ENCODE peak calls at places on chromosomes 16 and 17, in four cellular contexts. X, F, K and R are unnamed samples.

GRCh38 chr16:57194512-57194911 is 8.4 kb downstream of the RSPRY1 start:
- DNase-seq in K (no peak), F (peak), X (no peak), R (peak)

GRCh38 chr16:10039220-10040096 is 142.8 kb downstream of the GRIN2A start:
- DNase-seq in X (no peak), F (no peak), K (no peak), R (peak)

GRCh38 chr17:71966459-71967313 is 154.1 kb upstream of the SOX9 start:
- DNase-seq in F (no peak), X (no peak), K (no peak), R (no peak)

GRCh38 chr17:40174528-40174927 is 2.7 kb upstream of the RAPGEFL1 start:
- DNase-seq in K (no peak), X (no peak), F (no peak), R (no peak)

GRCh38 chr16:66477028-66477515 is 50.0 kb downstream of the BEAN1 start:
- DNase-seq in X (no peak), K (no peak), F (no peak), R (no peak)

GRCh38 chr17:29905879-29906167 is 24.2 kb downstream of the SSH2 start:
- DNase-seq in K (no peak), X (no peak), F (no peak), R (no peak)

GRCh38 chr17:5902671-5903070 is 167.5 kb upstream of the WSCD1 start:
- DNase-seq in F (no peak), K (no peak), X (no peak), R (no peak)

GRCh38 chr16:1296688-1297412 is 12.6 kb upstream of the UBE2I start:
- DNase-seq in X (no peak), F (peak), K (no peak), R (no peak)

GRCh38 chr17:64074704-64075484 is 54.5 kb upstream of the ICAM2 start:
- DNase-seq in K (no peak), F (peak), X (no peak), R (no peak)

GRCh38 chr17:39196820-39197331 is 593 bp downstream of the CACNB1 start:
- DNase-seq in K (no peak), F (no peak), X (no peak), R (peak)

DNA sequence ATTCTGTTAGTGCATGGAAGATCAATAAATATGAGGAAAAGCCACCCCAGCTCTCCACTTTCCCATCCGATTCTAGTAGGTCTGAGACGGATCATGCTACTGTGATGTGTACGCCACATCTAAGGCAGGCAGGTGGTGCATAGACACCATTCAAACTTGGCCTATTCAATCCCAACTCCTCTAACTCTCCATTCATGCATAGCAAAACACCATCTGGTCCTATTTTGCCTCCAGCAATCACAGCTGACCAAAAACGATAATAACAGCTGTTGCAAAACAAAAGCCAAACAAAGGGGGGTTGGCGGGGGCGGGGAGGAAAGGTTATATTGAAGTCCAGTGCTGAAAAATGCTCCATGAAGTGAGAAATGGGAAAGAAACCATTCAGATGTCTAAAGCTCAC is 111.4 kb downstream of the TOX3 start:
- DNase-seq in X (no peak), F (no peak), K (no peak), R (no peak)
- TF ChIP-seq REST in X (no peak), F (no peak), K (no peak), R (no peak)

DNA sequence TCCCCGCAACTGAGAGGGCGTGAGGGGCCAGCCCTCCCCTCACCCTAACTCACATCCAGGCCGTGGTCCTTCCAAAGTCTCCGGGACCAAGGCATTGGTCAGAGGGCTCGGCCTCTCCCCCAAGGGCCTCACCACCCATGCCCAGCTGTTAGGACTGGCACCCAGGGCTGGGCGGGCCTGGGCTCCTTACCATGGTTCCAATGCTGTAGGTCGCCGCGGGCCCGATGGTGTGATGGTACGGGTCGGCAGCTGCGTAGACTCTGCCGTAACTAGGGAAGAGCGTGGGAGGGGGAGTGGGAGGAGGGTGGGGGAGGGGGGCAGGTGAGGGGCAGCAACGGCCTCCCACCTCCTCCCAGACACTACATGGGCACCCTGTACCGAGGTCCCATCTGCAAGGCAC is 19.6 kb downstream of the ENGASE start:
- DNase-seq in X (no peak), K (no peak), F (no peak), R (no peak)
- TF ChIP-seq USF2 in X (no peak), K (no peak), F (no peak), R (no peak)

DNA sequence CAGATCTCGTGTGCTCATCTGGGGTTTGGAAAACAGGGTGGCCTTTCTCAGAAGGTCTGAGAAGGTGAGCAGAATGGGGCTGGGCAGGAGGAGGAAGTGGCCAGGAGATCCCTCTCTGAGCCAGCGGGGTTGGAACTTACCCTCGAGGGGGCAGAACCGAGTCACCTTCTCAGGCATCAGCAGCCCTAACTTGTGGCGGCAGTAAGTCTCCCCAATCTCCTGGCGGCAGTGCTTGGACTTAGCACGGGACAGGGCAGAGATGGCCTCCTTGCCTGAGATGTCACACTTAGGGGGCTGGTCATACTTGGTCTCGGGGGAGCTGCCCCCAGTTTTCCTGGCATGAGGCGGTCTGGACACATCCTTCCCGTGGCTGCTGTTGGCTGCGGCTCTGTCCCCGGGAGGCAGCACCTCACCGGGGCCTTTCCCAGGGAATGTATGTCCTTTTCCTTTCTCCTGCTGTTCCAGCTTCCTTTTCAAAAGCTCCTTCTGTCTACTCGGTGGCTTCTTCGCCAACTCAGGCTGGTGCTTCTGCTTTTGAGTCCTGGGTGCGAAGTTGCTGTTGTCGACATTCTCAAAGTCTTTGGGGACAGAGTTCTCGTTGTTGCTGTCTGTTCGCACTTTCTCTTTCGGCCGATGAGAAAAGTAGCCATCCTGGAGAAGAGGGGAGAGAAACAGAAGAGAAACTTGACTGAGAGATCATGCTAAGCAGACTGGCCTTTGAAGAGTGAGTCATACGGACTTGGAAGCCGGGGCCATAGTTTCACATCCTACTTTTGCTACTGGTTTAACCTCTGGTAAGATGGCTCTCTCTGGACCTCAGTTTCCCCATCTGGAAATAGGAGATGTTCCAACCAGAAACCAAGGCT is 211.7 kb downstream of the XYLT1 start:
- DNase-seq in F (no peak), X (peak), K (peak), R (no peak)
- TF ChIP-seq MXI1 in F (no peak), X (no peak), K (no peak), R (no peak)

GRCh38 chr17:82551779-82552457 is 32.4 kb downstream of the FOXK2 start:
- DNase-seq in F (peak), X (no peak), K (peak), R (peak)

GRCh38 chr17:82552580-82552979 is 33.0 kb downstream of the FOXK2 start:
- DNase-seq in F (no peak), K (no peak), X (no peak), R (no peak)

GRCh38 chr17:82545071-82545462 is 25.5 kb downstream of the FOXK2 start:
- DNase-seq in F (no peak), X (no peak), K (no peak), R (no peak)

GRCh38 chr17:82547981-82548380 is 28.4 kb downstream of the FOXK2 start:
- DNase-seq in X (no peak), K (no peak), F (no peak), R (no peak)

DNA sequence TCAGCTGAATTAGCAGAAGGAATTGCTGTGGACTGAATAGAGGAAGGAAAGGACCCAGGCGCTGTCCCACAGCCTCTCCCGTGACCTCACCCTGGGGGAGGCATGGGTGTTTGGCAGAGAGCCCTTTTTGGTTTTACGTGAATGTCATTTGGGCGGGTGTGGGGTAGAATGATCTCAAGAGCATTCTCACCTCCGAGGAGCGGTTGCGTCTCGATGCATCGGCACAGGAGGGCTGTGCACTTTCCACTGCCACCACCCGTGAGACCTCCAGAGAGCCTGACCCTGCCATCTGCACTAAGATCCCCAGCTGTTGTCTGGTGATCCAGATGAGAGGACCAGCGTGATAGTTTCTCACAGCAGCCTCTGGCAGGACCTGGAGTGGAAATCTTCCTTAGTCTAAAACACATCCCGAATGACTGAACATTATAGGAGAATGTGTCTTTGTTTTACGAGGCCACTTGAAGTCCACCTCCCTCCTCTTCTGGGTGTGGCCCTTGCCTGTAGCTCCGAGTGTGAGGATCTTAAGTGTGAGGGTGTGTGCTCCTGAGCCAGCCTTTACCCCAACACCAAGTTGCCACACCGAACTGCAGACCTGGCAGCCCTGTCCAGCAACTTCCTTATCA is 29.3 kb downstream of the FOXK2 start:
- DNase-seq in K (peak), F (no peak), X (no peak), R (peak)
- TF ChIP-seq REST in K (no peak), F (no peak), X (no peak), R (no peak)

GRCh38 chr17:57911834-57912673 is 43.2 kb downstream of the CUEDC1 start:
- DNase-seq in X (no peak), F (peak), K (no peak), R (no peak)

GRCh38 chr17:57915532-57915931 is 39.7 kb downstream of the CUEDC1 start:
- DNase-seq in X (no peak), K (no peak), F (no peak), R (no peak)

GRCh38 chr17:57915980-57916757 is 39.0 kb downstream of the CUEDC1 start:
- DNase-seq in X (no peak), F (no peak), K (no peak), R (peak)

GRCh38 chr17:57913576-57914273 is 41.5 kb downstream of the CUEDC1 start:
- DNase-seq in F (no peak), X (no peak), K (no peak), R (no peak)

GRCh38 chr17:57914274-57915147 is 40.7 kb downstream of the CUEDC1 start:
- DNase-seq in F (no peak), X (no peak), K (no peak), R (no peak)
- TF ChIP-seq USF2 in F (no peak), X (no peak), K (no peak), R (no peak)

GRCh38 chr17:13153036-13153435 is 135.2 kb upstream of the ELAC2 start:
- DNase-seq in X (no peak), K (no peak), F (no peak), R (no peak)
- TF ChIP-seq MXI1 in X (no peak), K (no peak), F (no peak), R (no peak)

GRCh38 chr17:42980766-42981397 is 517 bp downstream of the RUNDC1 start:
- DNase-seq in X (peak), K (peak), F (peak), R (peak)
- TF ChIP-seq REST in X (no peak), K (no peak), F (peak), R (no peak)

GRCh38 chr17:65359016-65359415 is 202.4 kb downstream of the AXIN2 start:
- DNase-seq in F (no peak), K (no peak), X (no peak), R (no peak)
- TF ChIP-seq USF2 in F (no peak), K (no peak), X (no peak), R (no peak)